ENCODE peak calls at places on chromosomes 16 and 17, in nine cellular contexts. One of them, this sample, is unnamed.

GRCh38 chr17:28744104-28744801 is 442 bp downstream of the TRAF4 start:
- DNase-seq in effector memory CD8-positive, alpha-beta T cell: peak
- DNase-seq in iPS-NIHi11: peak
- DNase-seq in NCI-H1930: peak
- DNase-seq in C1 segment of cervical spinal cord: peak
- DNase-seq in anterior cingulate cortex: no peak
- DNase-seq in omental fat pad: peak
- DNase-seq in GM06990: peak
- DNase-seq in H7: peak
- DNase-seq in this sample: peak

GRCh38 chr16:31138621-31139578 is 3.4 kb upstream of the PRSS8 start:
- DNase-seq in iPS-NIHi11: peak
- DNase-seq in C1 segment of cervical spinal cord: no peak
- DNase-seq in H7: peak
- DNase-seq in omental fat pad: peak
- DNase-seq in anterior cingulate cortex: no peak
- DNase-seq in effector memory CD8-positive, alpha-beta T cell: no peak
- DNase-seq in GM06990: no peak
- DNase-seq in NCI-H1930: no peak
- DNase-seq in this sample: no peak

GRCh38 chr17:40617678-40618240 is 29.9 kb downstream of the SMARCE1 start:
- DNase-seq in GM06990: no peak
- DNase-seq in anterior cingulate cortex: no peak
- DNase-seq in H7: peak
- DNase-seq in NCI-H1930: no peak
- DNase-seq in effector memory CD8-positive, alpha-beta T cell: no peak
- DNase-seq in iPS-NIHi11: no peak
- DNase-seq in omental fat pad: no peak
- DNase-seq in C1 segment of cervical spinal cord: no peak
- DNase-seq in this sample: no peak

GRCh38 chr17:65892912-65893377 is 299.0 kb downstream of the CEP112 start:
- DNase-seq in GM06990: peak
- DNase-seq in iPS-NIHi11: no peak
- DNase-seq in C1 segment of cervical spinal cord: no peak
- DNase-seq in NCI-H1930: no peak
- DNase-seq in H7: no peak
- DNase-seq in anterior cingulate cortex: no peak
- DNase-seq in effector memory CD8-positive, alpha-beta T cell: no peak
- DNase-seq in omental fat pad: no peak
- DNase-seq in this sample: no peak

GRCh38 chr16:87406495-87407088 is 14.5 kb downstream of the MAP1LC3B start:
- DNase-seq in H7: no peak
- DNase-seq in GM06990: no peak
- DNase-seq in effector memory CD8-positive, alpha-beta T cell: no peak
- DNase-seq in anterior cingulate cortex: no peak
- DNase-seq in omental fat pad: peak
- DNase-seq in iPS-NIHi11: no peak
- DNase-seq in NCI-H1930: no peak
- DNase-seq in C1 segment of cervical spinal cord: no peak
- DNase-seq in this sample: no peak

GRCh38 chr17:72538921-72539352 is 418.1 kb downstream of the SOX9 start:
- DNase-seq in iPS-NIHi11: no peak
- DNase-seq in effector memory CD8-positive, alpha-beta T cell: no peak
- DNase-seq in GM06990: no peak
- DNase-seq in H7: peak
- DNase-seq in anterior cingulate cortex: peak
- DNase-seq in omental fat pad: no peak
- DNase-seq in NCI-H1930: no peak
- DNase-seq in C1 segment of cervical spinal cord: peak
- DNase-seq in this sample: no peak

GRCh38 chr16:727291-727977 is 528 bp downstream of the HAGHL start:
- DNase-seq in iPS-NIHi11: no peak
- DNase-seq in omental fat pad: no peak
- DNase-seq in GM06990: peak
- DNase-seq in C1 segment of cervical spinal cord: no peak
- DNase-seq in H7: peak
- DNase-seq in NCI-H1930: no peak
- DNase-seq in anterior cingulate cortex: no peak
- DNase-seq in effector memory CD8-positive, alpha-beta T cell: no peak
- DNase-seq in this sample: no peak

GRCh38 chr16:53768593-53768992 is 64.6 kb downstream of the FTO start:
- DNase-seq in H7: no peak
- DNase-seq in iPS-NIHi11: no peak
- DNase-seq in effector memory CD8-positive, alpha-beta T cell: no peak
- DNase-seq in GM06990: no peak
- DNase-seq in omental fat pad: no peak
- DNase-seq in C1 segment of cervical spinal cord: no peak
- DNase-seq in NCI-H1930: no peak
- DNase-seq in anterior cingulate cortex: no peak
- DNase-seq in this sample: no peak

GRCh38 chr17:4786111-4786491 is at the start of gene VMO1:
- DNase-seq in omental fat pad: no peak
- DNase-seq in H7: no peak
- DNase-seq in effector memory CD8-positive, alpha-beta T cell: no peak
- DNase-seq in C1 segment of cervical spinal cord: no peak
- DNase-seq in anterior cingulate cortex: no peak
- DNase-seq in NCI-H1930: no peak
- DNase-seq in GM06990: no peak
- DNase-seq in iPS-NIHi11: no peak
- DNase-seq in this sample: no peak

GRCh38 chr17:83155128-83156081 is 76.0 kb downstream of the METRNL start:
- DNase-seq in NCI-H1930: no peak
- DNase-seq in anterior cingulate cortex: no peak
- DNase-seq in GM06990: no peak
- DNase-seq in H7: no peak
- DNase-seq in omental fat pad: peak
- DNase-seq in iPS-NIHi11: no peak
- DNase-seq in effector memory CD8-positive, alpha-beta T cell: no peak
- DNase-seq in C1 segment of cervical spinal cord: no peak
- DNase-seq in this sample: no peak

GRCh38 chr17:29376667-29377268 is 13.4 kb upstream of the TAOK1 start:
- DNase-seq in NCI-H1930: no peak
- DNase-seq in omental fat pad: no peak
- DNase-seq in GM06990: no peak
- DNase-seq in C1 segment of cervical spinal cord: peak
- DNase-seq in effector memory CD8-positive, alpha-beta T cell: no peak
- DNase-seq in iPS-NIHi11: peak
- DNase-seq in H7: peak
- DNase-seq in anterior cingulate cortex: peak
- DNase-seq in this sample: no peak

GRCh38 chr16:73730496-73731090 is 566.0 kb upstream of the PSMD7 start:
- DNase-seq in GM06990: no peak
- DNase-seq in NCI-H1930: no peak
- DNase-seq in omental fat pad: no peak
- DNase-seq in C1 segment of cervical spinal cord: no peak
- DNase-seq in effector memory CD8-positive, alpha-beta T cell: no peak
- DNase-seq in anterior cingulate cortex: no peak
- DNase-seq in H7: no peak
- DNase-seq in iPS-NIHi11: no peak
- DNase-seq in this sample: no peak

GRCh38 chr17:17125136-17126084 is 80.7 kb downstream of the PLD6 start:
- DNase-seq in omental fat pad: no peak
- DNase-seq in iPS-NIHi11: no peak
- DNase-seq in effector memory CD8-positive, alpha-beta T cell: peak
- DNase-seq in GM06990: no peak
- DNase-seq in H7: no peak
- DNase-seq in anterior cingulate cortex: no peak
- DNase-seq in C1 segment of cervical spinal cord: no peak
- DNase-seq in NCI-H1930: no peak
- DNase-seq in this sample: peak

GRCh38 chr16:30458561-30459394 is 13.1 kb upstream of the SEPHS2 start:
- DNase-seq in effector memory CD8-positive, alpha-beta T cell: peak
- DNase-seq in H7: peak
- DNase-seq in iPS-NIHi11: no peak
- DNase-seq in C1 segment of cervical spinal cord: peak
- DNase-seq in anterior cingulate cortex: no peak
- DNase-seq in NCI-H1930: no peak
- DNase-seq in omental fat pad: no peak
- DNase-seq in GM06990: peak
- DNase-seq in this sample: peak

GRCh38 chr16:78648517-78648916 is 549.1 kb downstream of the WWOX start:
- DNase-seq in GM06990: no peak
- DNase-seq in omental fat pad: no peak
- DNase-seq in NCI-H1930: no peak
- DNase-seq in iPS-NIHi11: no peak
- DNase-seq in C1 segment of cervical spinal cord: no peak
- DNase-seq in anterior cingulate cortex: no peak
- DNase-seq in H7: no peak
- DNase-seq in effector memory CD8-positive, alpha-beta T cell: no peak
- DNase-seq in this sample: no peak

GRCh38 chr17:39462644-39463375 is 1.5 kb downstream of the CDK12 start:
- DNase-seq in GM06990: no peak
- DNase-seq in H7: peak
- DNase-seq in NCI-H1930: no peak
- DNase-seq in iPS-NIHi11: no peak
- DNase-seq in C1 segment of cervical spinal cord: no peak
- DNase-seq in effector memory CD8-positive, alpha-beta T cell: no peak
- DNase-seq in omental fat pad: no peak
- DNase-seq in anterior cingulate cortex: no peak
- DNase-seq in this sample: peak

GRCh38 chr17:77100009-77100408 is 40.8 kb upstream of the SEC14L1 start:
- DNase-seq in GM06990: no peak
- DNase-seq in C1 segment of cervical spinal cord: peak
- DNase-seq in H7: no peak
- DNase-seq in iPS-NIHi11: no peak
- DNase-seq in NCI-H1930: no peak
- DNase-seq in effector memory CD8-positive, alpha-beta T cell: no peak
- DNase-seq in anterior cingulate cortex: peak
- DNase-seq in omental fat pad: no peak
- DNase-seq in this sample: no peak

GRCh38 chr16:89325861-89326471 is 108.5 kb downstream of the ZNF778 start:
- DNase-seq in effector memory CD8-positive, alpha-beta T cell: no peak
- DNase-seq in NCI-H1930: no peak
- DNase-seq in omental fat pad: no peak
- DNase-seq in GM06990: no peak
- DNase-seq in H7: no peak
- DNase-seq in iPS-NIHi11: no peak
- DNase-seq in anterior cingulate cortex: no peak
- DNase-seq in C1 segment of cervical spinal cord: no peak
- DNase-seq in this sample: no peak

GRCh38 chr16:1383556-1383955 is 30.9 kb downstream of the UNKL start:
- DNase-seq in NCI-H1930: no peak
- DNase-seq in omental fat pad: no peak
- DNase-seq in iPS-NIHi11: no peak
- DNase-seq in GM06990: no peak
- DNase-seq in anterior cingulate cortex: no peak
- DNase-seq in H7: no peak
- DNase-seq in C1 segment of cervical spinal cord: no peak
- DNase-seq in effector memory CD8-positive, alpha-beta T cell: no peak
- DNase-seq in this sample: no peak

GRCh38 chr17:73121513-73121912 is 29.0 kb upstream of the SLC39A11 start:
- DNase-seq in effector memory CD8-positive, alpha-beta T cell: no peak
- DNase-seq in iPS-NIHi11: no peak
- DNase-seq in NCI-H1930: no peak
- DNase-seq in GM06990: no peak
- DNase-seq in H7: no peak
- DNase-seq in anterior cingulate cortex: no peak
- DNase-seq in omental fat pad: no peak
- DNase-seq in C1 segment of cervical spinal cord: no peak
- DNase-seq in this sample: no peak

GRCh38 chr17:44222112-44222869 is 2.8 kb upstream of the UBTF start:
- DNase-seq in GM06990: peak
- DNase-seq in H7: peak
- DNase-seq in omental fat pad: no peak
- DNase-seq in NCI-H1930: peak
- DNase-seq in effector memory CD8-positive, alpha-beta T cell: no peak
- DNase-seq in iPS-NIHi11: peak
- DNase-seq in anterior cingulate cortex: peak
- DNase-seq in C1 segment of cervical spinal cord: peak
- DNase-seq in this sample: no peak

GRCh38 chr16:88971371-88972097 is 5.5 kb downstream of the CBFA2T3 start:
- DNase-seq in C1 segment of cervical spinal cord: peak
- DNase-seq in omental fat pad: no peak
- DNase-seq in effector memory CD8-positive, alpha-beta T cell: no peak
- DNase-seq in NCI-H1930: no peak
- DNase-seq in GM06990: peak
- DNase-seq in anterior cingulate cortex: no peak
- DNase-seq in iPS-NIHi11: no peak
- DNase-seq in H7: no peak
- DNase-seq in this sample: no peak

GRCh38 chr16:84800118-84800517 is 19.7 kb upstream of the CRISPLD2 start:
- DNase-seq in NCI-H1930: no peak
- DNase-seq in anterior cingulate cortex: no peak
- DNase-seq in C1 segment of cervical spinal cord: no peak
- DNase-seq in omental fat pad: no peak
- DNase-seq in iPS-NIHi11: no peak
- DNase-seq in H7: no peak
- DNase-seq in GM06990: no peak
- DNase-seq in effector memory CD8-positive, alpha-beta T cell: no peak
- DNase-seq in this sample: no peak

GRCh38 chr16:85717393-85718152 is 28.8 kb upstream of the GINS2 start:
- DNase-seq in H7: peak
- DNase-seq in effector memory CD8-positive, alpha-beta T cell: peak
- DNase-seq in C1 segment of cervical spinal cord: peak
- DNase-seq in anterior cingulate cortex: peak
- DNase-seq in NCI-H1930: peak
- DNase-seq in iPS-NIHi11: peak
- DNase-seq in omental fat pad: no peak
- DNase-seq in GM06990: peak
- DNase-seq in this sample: peak

GRCh38 chr17:40552806-40553693 is 12.2 kb downstream of the CCR7 start:
- DNase-seq in GM06990: no peak
- DNase-seq in anterior cingulate cortex: no peak
- DNase-seq in effector memory CD8-positive, alpha-beta T cell: no peak
- DNase-seq in C1 segment of cervical spinal cord: no peak
- DNase-seq in iPS-NIHi11: no peak
- DNase-seq in H7: peak
- DNase-seq in NCI-H1930: no peak
- DNase-seq in omental fat pad: no peak
- DNase-seq in this sample: peak

GRCh38 chr16:28951410-28951943 is 740 bp downstream of the NFATC2IP start:
- DNase-seq in iPS-NIHi11: no peak
- DNase-seq in GM06990: no peak
- DNase-seq in omental fat pad: no peak
- DNase-seq in H7: no peak
- DNase-seq in NCI-H1930: no peak
- DNase-seq in effector memory CD8-positive, alpha-beta T cell: no peak
- DNase-seq in C1 segment of cervical spinal cord: no peak
- DNase-seq in anterior cingulate cortex: no peak
- DNase-seq in this sample: no peak

GRCh38 chr16:30041841-30042240 is 10.8 kb upstream of the TLCD3B start:
- DNase-seq in iPS-NIHi11: no peak
- DNase-seq in effector memory CD8-positive, alpha-beta T cell: no peak
- DNase-seq in anterior cingulate cortex: no peak
- DNase-seq in C1 segment of cervical spinal cord: no peak
- DNase-seq in GM06990: no peak
- DNase-seq in NCI-H1930: no peak
- DNase-seq in omental fat pad: no peak
- DNase-seq in H7: peak
- DNase-seq in this sample: no peak

GRCh38 chr17:42797067-42798007 is 1.2 kb downstream of the COA3 start:
- DNase-seq in NCI-H1930: no peak
- DNase-seq in effector memory CD8-positive, alpha-beta T cell: no peak
- DNase-seq in omental fat pad: no peak
- DNase-seq in H7: no peak
- DNase-seq in anterior cingulate cortex: no peak
- DNase-seq in iPS-NIHi11: no peak
- DNase-seq in GM06990: no peak
- DNase-seq in C1 segment of cervical spinal cord: no peak
- DNase-seq in this sample: no peak

GRCh38 chr16:72262711-72263110 is 90.8 kb upstream of the PMFBP1 start:
- DNase-seq in omental fat pad: no peak
- DNase-seq in NCI-H1930: no peak
- DNase-seq in effector memory CD8-positive, alpha-beta T cell: no peak
- DNase-seq in H7: no peak
- DNase-seq in GM06990: no peak
- DNase-seq in iPS-NIHi11: no peak
- DNase-seq in anterior cingulate cortex: no peak
- DNase-seq in C1 segment of cervical spinal cord: no peak
- DNase-seq in this sample: no peak

GRCh38 chr16:13994239-13995106 is 74.5 kb downstream of the ERCC4 start:
- DNase-seq in C1 segment of cervical spinal cord: no peak
- DNase-seq in omental fat pad: no peak
- DNase-seq in NCI-H1930: no peak
- DNase-seq in H7: no peak
- DNase-seq in iPS-NIHi11: no peak
- DNase-seq in anterior cingulate cortex: no peak
- DNase-seq in GM06990: no peak
- DNase-seq in effector memory CD8-positive, alpha-beta T cell: no peak
- DNase-seq in this sample: no peak

GRCh38 chr16:81731636-81732035 is 47.5 kb upstream of the PLCG2 start:
- DNase-seq in effector memory CD8-positive, alpha-beta T cell: no peak
- DNase-seq in H7: no peak
- DNase-seq in C1 segment of cervical spinal cord: no peak
- DNase-seq in omental fat pad: no peak
- DNase-seq in GM06990: no peak
- DNase-seq in iPS-NIHi11: no peak
- DNase-seq in anterior cingulate cortex: no peak
- DNase-seq in NCI-H1930: no peak
- DNase-seq in this sample: no peak

This sample was measured in activated naive CD8-positive, alpha-beta T cell treated with anti-CD3 and anti-CD28 coated beads, Interleukin-2, amount 10 ng/mL, durations not matched to agents 7 days and 5 days.